ENCODE peak calls at places on chromosomes 2 and 18, in five cellular contexts. I, Z, P, Y and V are unnamed samples. For H3K4me1, the result is how much of the 10 kb centered on the place peaks cover.

GRCh38 chr18:22871809-22872525 is 61.2 kb upstream of the RBBP8 start:
- DNase-seq in Y (peak), Z (no peak), I (peak), P (no peak), V (peak)

GRCh38 chr2:150485871-150486538 is 1.5 kb downstream of the RND3 start:
- DNase-seq in Z (no peak), I (peak), P (no peak), Y (peak), V (peak)

GRCh38 chr2:138421315-138421970 is 80.1 kb upstream of the SPOPL start:
- DNase-seq in Y (peak), Z (no peak), I (peak), P (no peak), V (no peak)

GRCh38 chr2:62999905-63000304 is 50.7 kb upstream of the OTX1 start:
- DNase-seq in Z (no peak), I (peak), Y (peak), P (no peak), V (no peak)

GRCh38 chr2:135650721-135651120 is 90.9 kb upstream of the UBXN4 start:
- DNase-seq in P (no peak), Y (no peak), I (no peak), Z (no peak), V (no peak)

GRCh38 chr2:199458806-199459285 is 1.1 kb upstream of the SATB2 start:
- DNase-seq in I (peak), Y (no peak), Z (no peak), P (no peak), V (no peak)

GRCh38 chr2:100321881-100322820 is at the start of gene LONRF2:
- DNase-seq in I (peak), Z (no peak), Y (no peak), P (peak), V (peak)

GRCh38 chr2:197571622-197572271 is 55.9 kb downstream of the MOB4 start:
- DNase-seq in Z (no peak), P (no peak), Y (peak), I (peak), V (no peak)

GRCh38 chr2:217301142-217301541 is 441.3 kb upstream of the TNP1 start:
- DNase-seq in I (no peak), P (no peak), Z (no peak), Y (no peak), V (no peak)

GRCh38 chr18:61964616-61965015 is 71.8 kb upstream of the RNF152 start:
- DNase-seq in Z (no peak), P (no peak), I (no peak), Y (no peak), V (no peak)

GRCh38 chr2:38301340-38301968 is 75.6 kb downstream of the ATL2 start:
- DNase-seq in Z (no peak), P (no peak), I (no peak), Y (no peak), V (no peak)

GRCh38 chr18:68817584-68817983 is 19.7 kb downstream of the CCDC102B start:
- DNase-seq in Z (no peak), I (peak), Y (peak), P (no peak), V (no peak)

GRCh38 chr18:35331367-35332087 is 12.7 kb downstream of the ZNF24 start:
- DNase-seq in Z (no peak), P (no peak), Y (no peak), I (no peak), V (no peak)

GRCh38 chr2:195445639-195446038 is 211.4 kb upstream of the SLC39A10 start:
- DNase-seq in P (no peak), Y (peak), I (peak), Z (no peak), V (no peak)

GRCh38 chr2:199659207-199659606 is 191.8 kb downstream of the FTCDNL1 start:
- DNase-seq in I (peak), Y (peak), Z (no peak), P (peak), V (peak)

GRCh38 chr2:98861601-98862000 is 74.4 kb downstream of the CRACDL start:
- DNase-seq in I (no peak), Y (no peak), Z (no peak), P (no peak), V (no peak)

GRCh38 chr2:53448591-53448990 is 319.0 kb upstream of the CHAC2 start:
- DNase-seq in P (no peak), Y (peak), I (peak), Z (no peak), V (no peak)

GRCh38 chr2:175205523-175205922 is 24.0 kb upstream of the ATP5MC3 start:
- DNase-seq in Z (no peak), Y (peak), I (peak), P (no peak), V (no peak)

GRCh38 chr2:127590386-127591190 is 55.1 kb downstream of the MYO7B start:
- DNase-seq in Z (no peak), P (no peak), Y (no peak), I (no peak), V (no peak)

GRCh38 chr2:107094450-107094986 is 208.6 kb upstream of the ST6GAL2 start:
- DNase-seq in Z (no peak), Y (no peak), P (no peak), I (no peak), V (no peak)

GRCh38 chr18:70709720-70710119 is 420.9 kb downstream of the SOCS6 start:
- DNase-seq in I (no peak), Z (no peak), P (no peak), Y (no peak), V (no peak)

GRCh38 chr18:23071285-23071684 is 64.0 kb upstream of the CABLES1 start:
- DNase-seq in P (no peak), I (peak), Y (no peak), Z (peak), V (no peak)

GRCh38 chr2:20179755-20180594 is 45.0 kb downstream of the SDC1 start:
- DNase-seq in P (peak), I (no peak), Z (no peak), Y (no peak), V (no peak)

GRCh38 chr2:108349571-108349928 is 28.2 kb upstream of the SULT1C4 start:
- DNase-seq in Z (no peak), Y (no peak), P (no peak), I (no peak), V (no peak)

GRCh38 chr2:129876576-129876975 is 102.9 kb upstream of the RAB6C start:
- DNase-seq in I (no peak), Y (no peak), P (no peak), Z (no peak), V (no peak)

GRCh38 chr2:240597054-240597418 is 10.5 kb downstream of the CAPN10 start:
- DNase-seq in I (no peak), P (no peak), Z (no peak), Y (no peak), V (peak)

GRCh38 chr2:240259201-240259923 is 118.9 kb upstream of the OTOS start:
- DNase-seq in I (no peak), Y (no peak), P (no peak), Z (no peak), V (peak)

GRCh38 chr2:120864981-120865380 is 129.3 kb downstream of the GLI2 start:
- DNase-seq in Y (no peak), P (no peak), Z (no peak), I (peak), V (no peak)

GRCh38 chr18:8380926-8381325 is 228.3 kb upstream of the RAB12 start:
- DNase-seq in P (no peak), I (peak), Y (no peak), Z (no peak), V (no peak)

GRCh38 chr2:105682401-105682800 is 62.3 kb upstream of the NCK2 start:
- DNase-seq in P (no peak), I (no peak), Z (no peak), Y (peak), V (no peak)

GRCh38 chr2:44936715-44937687 is 4.5 kb upstream of the SIX3 start:
- DNase-seq in I (no peak), P (no peak), Y (no peak), Z (no peak), V (no peak)

GRCh38 chr2:31937741-31938140 is 73.1 kb downstream of the MEMO1 start:
- DNase-seq in P (no peak), I (peak), Z (no peak), Y (no peak), V (no peak)

GRCh38 chr18:61606068-61606660 is 272.9 kb downstream of the CDH20 start:
- DNase-seq in I (peak), Z (no peak), Y (peak), P (no peak), V (no peak)

GRCh38 chr2:15559379-15559778 is 1.8 kb downstream of the NBAS start:
- DNase-seq in Z (no peak), P (no peak), I (peak), Y (no peak), V (no peak)
- H3K4me3 ChIP-seq in Z (no peak), P (peak), I (peak), Y (peak), V (peak)

DNA sequence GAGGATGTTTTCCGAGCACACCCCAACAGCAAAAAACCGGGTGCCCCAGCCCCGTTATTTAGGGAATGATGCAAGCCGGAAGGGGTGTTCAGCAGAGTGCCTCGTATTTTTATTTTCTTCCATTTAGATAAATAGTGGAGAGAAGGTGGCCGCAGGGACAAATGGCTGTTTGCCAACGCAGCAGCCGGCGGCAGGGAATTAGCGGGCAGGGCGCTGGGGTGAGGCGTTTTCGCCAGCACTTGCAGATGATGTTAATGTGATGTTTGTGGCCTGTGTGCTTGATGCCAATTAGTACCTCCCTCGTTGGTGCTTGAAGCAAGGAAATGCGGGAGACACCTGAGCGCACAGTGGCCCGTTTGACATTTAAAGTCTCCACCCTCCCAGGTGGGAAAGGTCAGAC is 38.9 kb downstream of the NFATC1 start:
- DNase-seq in Y (no peak), Z (no peak), P (no peak), I (no peak), V (no peak)
- H3K4me1 ChIP-seq in Y (under half), Z (under half), P (under half), I (under half), V (under half)

DNA sequence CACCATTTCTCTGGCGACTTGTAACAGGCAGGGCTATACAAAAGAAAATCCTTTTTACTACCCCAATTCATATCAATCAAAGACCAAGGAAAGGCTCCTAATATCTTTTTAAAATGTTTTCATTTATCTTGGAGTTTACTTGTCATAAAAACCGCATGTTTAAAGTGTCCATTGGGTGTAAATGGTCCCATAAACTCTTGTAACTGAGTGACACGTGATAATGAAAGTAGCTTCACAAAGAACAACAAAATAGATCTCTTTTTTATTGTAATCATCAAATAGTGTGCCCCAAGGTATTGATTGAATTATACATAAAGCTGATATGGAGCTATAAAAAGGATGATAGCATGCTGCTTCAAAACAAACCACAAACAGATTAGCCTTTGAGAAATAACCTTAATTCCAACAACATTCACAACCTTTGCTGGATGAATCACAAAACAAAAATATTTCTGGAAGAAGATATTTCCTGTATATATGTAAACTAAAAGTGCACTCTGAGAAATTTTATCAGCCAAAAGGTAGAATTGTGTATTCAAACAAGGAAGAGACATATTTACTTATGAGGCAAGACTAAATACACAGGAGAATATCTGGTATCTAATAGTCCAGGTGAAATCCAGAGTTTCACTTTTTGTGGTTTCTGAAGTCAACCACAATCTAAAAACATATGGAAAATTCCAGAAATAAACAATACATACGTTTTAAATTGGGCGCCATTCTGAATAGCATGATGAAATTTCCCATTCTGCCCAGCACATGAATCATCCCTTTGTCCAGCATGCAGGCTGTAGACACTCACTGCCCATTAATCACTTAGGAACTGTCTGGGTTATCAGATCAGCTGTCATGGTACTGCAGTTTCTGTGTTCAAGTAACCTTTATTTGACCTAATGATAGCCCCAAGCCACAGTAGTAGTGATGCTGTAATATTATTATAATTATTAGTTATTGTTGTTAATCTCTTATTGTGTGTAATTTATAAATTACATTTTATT is 237.5 kb downstream of the PIK3C3 start:
- DNase-seq in I (peak), Y (peak), Z (no peak), P (no peak), V (peak)
- H3K4me3 ChIP-seq in I (no peak), Y (no peak), Z (no peak), P (no peak), V (no peak)

DNA sequence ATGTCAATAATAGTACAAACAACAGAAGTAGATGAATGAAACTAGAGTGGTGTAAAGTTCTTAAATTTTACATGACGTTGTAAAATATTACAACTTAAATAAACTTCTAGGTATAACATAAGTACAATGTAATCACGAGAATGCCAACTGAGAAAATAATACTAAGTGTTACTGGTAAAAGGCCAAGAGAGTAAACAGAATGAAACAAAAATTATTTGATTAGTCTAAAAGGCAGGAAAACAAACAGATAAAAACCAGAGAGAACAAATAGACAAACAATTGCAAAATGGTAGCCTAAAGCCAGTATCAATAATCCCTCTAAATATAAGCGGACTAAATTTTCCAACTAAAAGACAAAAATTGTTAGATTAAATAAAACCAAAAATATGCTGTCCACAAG is 71.9 kb downstream of the SMAD2 start:
- DNase-seq in Y (no peak), Z (no peak), P (no peak), I (no peak), V (no peak)
- H3K4me1 ChIP-seq in Y (under half), Z (under half), P (under half), I (under half), V (under half)

DNA sequence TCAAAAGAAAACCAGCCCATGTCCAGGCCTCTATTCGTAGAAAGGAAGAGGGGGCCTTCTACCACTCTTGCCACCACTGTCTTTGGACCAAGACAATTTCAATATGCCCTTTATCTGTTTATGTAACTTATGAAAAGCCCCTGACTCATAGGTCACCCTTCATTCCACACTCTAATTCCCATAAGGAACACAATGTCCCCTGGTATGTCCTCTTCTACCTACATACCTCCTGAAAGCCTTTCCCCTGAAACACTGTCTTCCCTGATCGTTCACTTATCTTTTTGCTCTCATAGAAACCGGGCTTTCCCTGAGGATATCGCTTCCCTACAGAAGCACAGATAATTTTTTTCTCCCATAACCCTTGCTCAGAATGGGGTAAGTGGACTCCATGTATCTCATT is 13.3 kb downstream of the EIF2AK3 start:
- DNase-seq in I (no peak), Z (no peak), Y (no peak), P (no peak), V (no peak)
- H3K4me3 ChIP-seq in I (no peak), Z (no peak), Y (no peak), P (no peak), V (no peak)

GRCh38 chr2:48532824-48533223 is 2.9 kb downstream of the STON1 start:
- DNase-seq in P (no peak), Y (no peak), Z (no peak), I (peak), V (no peak)
- H3K4me1 ChIP-seq in P (under half), Y (under half), Z (under half), I (under half), V (under half)